ENCODE peak calls at places on chromosomes 12 and 14, in five cellular contexts. L is HepG2, S is IMR-90, D is HEK293T, K is A549. T is an unnamed sample.

GRCh38 chr12:52119398-52120254 is 40.1 kb downstream of the SMIM41 start:
- DNase-seq in L (peak; percentile 70), S (no peak), D (peak; percentile 79), K (peak; percentile 55), T (peak; percentile 73)

GRCh38 chr12:13443498-13443897 is 247.0 kb downstream of the EMP1 start:
- DNase-seq in L (no peak), S (no peak), D (no peak), K (no peak), T (no peak)

GRCh38 chr12:33265900-33266299 is 173.7 kb downstream of the SYT10 start:
- DNase-seq in L (no peak), S (no peak), D (no peak), K (no peak), T (no peak)

GRCh38 chr12:130973109-130973508 is 19.4 kb downstream of the ADGRD1 start:
- DNase-seq in L (no peak), S (no peak), D (no peak), K (no peak), T (no peak)

GRCh38 chr14:101070540-101071492 is 167.3 kb upstream of the RTL1 start:
- DNase-seq in L (no peak), S (no peak), D (no peak), K (no peak), T (no peak)

GRCh38 chr12:69396041-69396440 is 36.5 kb downstream of the YEATS4 start:
- DNase-seq in L (no peak), S (peak; percentile 13), D (no peak), K (no peak), T (no peak)

GRCh38 chr12:77124767-77125166 is 59.4 kb upstream of the E2F7 start:
- DNase-seq in L (no peak), S (peak; percentile 49), D (no peak), K (no peak), T (no peak)

GRCh38 chr12:122851820-122852219 is 16.6 kb downstream of the HIP1R start:
- DNase-seq in L (no peak), S (peak; percentile 91), D (no peak), K (no peak), T (no peak)

GRCh38 chr14:34363733-34364134 is 98.3 kb downstream of the SPTSSA start:
- DNase-seq in L (no peak), S (no peak), D (no peak), K (no peak), T (no peak)

GRCh38 chr12:6847676-6848075 is 3.4 kb downstream of the CDCA3 start:
- DNase-seq in L (no peak), S (no peak), D (no peak), K (no peak), T (no peak)

GRCh38 chr14:66752109-66752508 is 244.2 kb downstream of the GPHN start:
- DNase-seq in L (no peak), S (no peak), D (no peak), K (no peak), T (no peak)

GRCh38 chr12:57626929-57627445 is 6.0 kb downstream of the B4GALNT1 start:
- DNase-seq in L (no peak), S (no peak), D (no peak), K (no peak), T (no peak)

GRCh38 chr12:101209319-101210302 is at the start of gene SLC5A8:
- DNase-seq in L (no peak), S (no peak), D (no peak), K (no peak), T (no peak)
- TF ChIP-seq BHLHE40 in L (no peak), S (no peak), D (no peak), K (no peak), T (no peak)

DNA sequence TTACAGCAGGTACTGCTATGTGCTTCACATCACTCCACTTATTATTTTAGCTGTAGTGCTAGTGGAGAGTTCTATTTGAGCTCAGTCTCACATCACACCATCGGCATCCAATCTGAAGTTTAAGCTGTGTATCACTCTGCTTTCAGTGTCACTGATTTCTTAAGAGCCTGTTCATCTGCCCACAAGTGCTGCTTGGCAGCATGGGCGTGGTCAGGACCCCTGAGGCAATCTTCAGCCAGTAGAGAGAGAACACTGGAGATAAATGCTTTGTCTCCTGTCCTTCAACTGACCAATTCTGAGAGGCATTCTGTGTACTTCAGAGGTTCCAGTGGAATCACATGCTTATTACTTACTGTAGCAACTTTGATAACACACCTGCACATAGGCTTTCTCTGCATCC is 728.8 kb downstream of the RPS29 start:
- DNase-seq in L (no peak), S (no peak), D (no peak), K (no peak), T (no peak)
- TF ChIP-seq BHLHE40 in L (no peak), S (no peak), D (no peak), K (no peak), T (no peak)

GRCh38 chr12:29497588-29497987 is at the start of gene OVCH1:
- DNase-seq in L (no peak), S (no peak), D (no peak), K (no peak), T (no peak)

GRCh38 chr12:29505078-29505477 is 7.6 kb upstream of the OVCH1 start:
- DNase-seq in L (no peak), S (no peak), D (no peak), K (no peak), T (no peak)

GRCh38 chr12:29508949-29509348 is 11.5 kb upstream of the OVCH1 start:
- DNase-seq in L (no peak), S (no peak), D (no peak), K (no peak), T (no peak)

GRCh38 chr12:29499235-29499634 is 1.7 kb upstream of the OVCH1 start:
- DNase-seq in L (no peak), S (no peak), D (no peak), K (no peak), T (no peak)

DNA sequence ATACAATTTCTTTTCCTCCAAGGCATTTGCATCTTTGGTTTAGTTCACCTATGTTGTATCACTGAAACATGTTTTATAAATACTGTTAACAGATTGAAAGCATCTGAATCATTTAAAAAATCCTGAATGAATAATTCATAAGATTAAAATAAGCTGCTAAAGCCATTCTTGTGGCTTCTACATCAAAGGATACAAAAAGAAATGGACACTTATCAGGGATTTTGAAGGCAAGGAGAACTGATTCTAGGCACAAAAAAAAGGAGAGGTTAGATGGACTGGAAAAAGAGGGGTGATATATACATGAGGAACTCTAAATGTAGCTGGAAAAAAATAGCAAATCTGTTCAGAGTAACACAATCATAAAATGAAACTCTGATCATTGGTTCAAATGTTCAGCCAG is 5.8 kb upstream of the OVCH1 start:
- DNase-seq in L (no peak), S (no peak), D (no peak), K (no peak), T (no peak)
- TF ChIP-seq BHLHE40 in L (no peak), S (no peak), D (no peak), K (no peak), T (no peak)

GRCh38 chr14:21044106-21044618 is 2.0 kb downstream of the RNASE7 start:
- DNase-seq in L (peak; percentile 78), S (no peak), D (no peak), K (no peak), T (no peak)
- TF ChIP-seq BHLHE40 in L (no peak), S (no peak), D (no peak), K (no peak), T (no peak)

GRCh38 chr14:95683793-95684192 is 2.4 kb upstream of the TCL1B start:
- DNase-seq in L (peak; percentile 11), S (no peak), D (peak; percentile 73), K (peak; percentile 25), T (no peak)

GRCh38 chr14:95689441-95689840 is 3.2 kb downstream of the TCL1B start:
- DNase-seq in L (no peak), S (no peak), D (no peak), K (no peak), T (no peak)

GRCh38 chr14:95690815-95691214 is 4.6 kb downstream of the TCL1B start:
- DNase-seq in L (no peak), S (no peak), D (no peak), K (no peak), T (no peak)

GRCh38 chr14:95685978-95686922 is at the start of gene TCL1B:
- DNase-seq in L (no peak), S (no peak), D (no peak), K (no peak), T (peak; percentile 33)

DNA sequence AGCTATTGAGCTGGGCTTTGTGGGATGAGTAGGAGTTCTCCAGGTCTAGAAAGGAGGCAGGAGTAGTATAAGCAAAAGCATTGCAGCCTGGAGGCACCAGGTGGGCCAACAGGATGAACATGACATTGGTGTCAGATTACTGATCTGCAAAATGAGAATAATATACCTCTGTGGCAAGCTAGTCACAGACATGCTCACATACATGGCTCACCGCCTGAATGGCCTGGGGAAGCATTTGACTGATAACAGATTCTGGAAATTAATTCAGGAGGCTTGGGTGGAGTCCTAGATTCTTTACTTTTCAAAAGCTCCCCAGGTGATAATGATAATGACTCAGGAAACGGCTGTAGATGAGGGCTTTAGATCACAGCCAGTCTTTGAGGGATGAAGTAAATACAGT is 709 bp downstream of the TCL1B start:
- DNase-seq in L (no peak), S (no peak), D (no peak), K (no peak), T (no peak)
- TF ChIP-seq BHLHE40 in L (no peak), S (no peak), D (no peak), K (no peak), T (no peak)

GRCh38 chr12:113853491-113853890 is 112.6 kb downstream of the RBM19 start:
- DNase-seq in L (no peak), S (no peak), D (no peak), K (no peak), T (no peak)

GRCh38 chr12:113857371-113857770 is 108.8 kb downstream of the RBM19 start:
- DNase-seq in L (no peak), S (no peak), D (no peak), K (no peak), T (no peak)

GRCh38 chr12:113854385-113855136 is 111.6 kb downstream of the RBM19 start:
- DNase-seq in L (no peak), S (no peak), D (no peak), K (no peak), T (peak; percentile 57)

GRCh38 chr12:113858828-113859386 is 107.2 kb downstream of the RBM19 start:
- DNase-seq in L (no peak), S (no peak), D (no peak), K (no peak), T (no peak)

GRCh38 chr12:113855998-113856397 is 110.1 kb downstream of the RBM19 start:
- DNase-seq in L (no peak), S (no peak), D (no peak), K (no peak), T (no peak)
- TF ChIP-seq BHLHE40 in L (no peak), S (no peak), D (no peak), K (no peak), T (no peak)

GRCh38 chr14:78530078-78530477 is 359.9 kb downstream of the NRXN3 start:
- DNase-seq in L (no peak), S (no peak), D (peak; percentile 19), K (no peak), T (peak; percentile 44)

GRCh38 chr14:78519863-78520262 is 349.7 kb downstream of the NRXN3 start:
- DNase-seq in L (peak; percentile 4), S (peak; percentile 4), D (peak; percentile 18), K (no peak), T (peak; percentile 42)

GRCh38 chr14:78524766-78525165 is 354.6 kb downstream of the NRXN3 start:
- DNase-seq in L (no peak), S (no peak), D (no peak), K (no peak), T (no peak)
- TF ChIP-seq BHLHE40 in L (no peak), S (no peak), D (no peak), K (no peak), T (no peak)

T was measured in K562.